ENCODE peak calls at places on chromosomes 6 and 20, in six cellular contexts. One of them, this sample, is unnamed.

GRCh38 chr6:28985396-28986164 is 19.5 kb downstream of the ZNF311 start:
- DNase-seq in GM19239: no peak
- DNase-seq in effector CD4-positive, alpha-beta T cell: no peak
- DNase-seq in activated T-helper 1 cell treated with Interleukin-2 at 50 U/mL for 16 hours: no peak
- DNase-seq in HEK293T: peak
- DNase-seq in naive thymus-derived CD4-positive, alpha-beta T cell: no peak
- DNase-seq in this sample: no peak

GRCh38 chr6:169779092-169779815 is 27.8 kb downstream of the ERMARD start:
- DNase-seq in GM19239: no peak
- DNase-seq in effector CD4-positive, alpha-beta T cell: no peak
- DNase-seq in activated T-helper 1 cell treated with Interleukin-2 at 50 U/mL for 16 hours: no peak
- DNase-seq in HEK293T: no peak
- DNase-seq in naive thymus-derived CD4-positive, alpha-beta T cell: no peak
- DNase-seq in this sample: no peak

GRCh38 chr6:169669889-169670288 is 31.9 kb downstream of the WDR27 start:
- DNase-seq in GM19239: no peak
- DNase-seq in effector CD4-positive, alpha-beta T cell: no peak
- DNase-seq in activated T-helper 1 cell treated with Interleukin-2 at 50 U/mL for 16 hours: no peak
- DNase-seq in HEK293T: no peak
- DNase-seq in naive thymus-derived CD4-positive, alpha-beta T cell: no peak
- DNase-seq in this sample: no peak

GRCh38 chr20:61436674-61437279 is 184.7 kb downstream of the CDH4 start:
- DNase-seq in GM19239: no peak
- DNase-seq in effector CD4-positive, alpha-beta T cell: no peak
- DNase-seq in activated T-helper 1 cell treated with Interleukin-2 at 50 U/mL for 16 hours: no peak
- DNase-seq in HEK293T: no peak
- DNase-seq in naive thymus-derived CD4-positive, alpha-beta T cell: no peak
- DNase-seq in this sample: no peak

GRCh38 chr20:6122873-6123649 is at the start of gene FERMT1:
- DNase-seq in GM19239: no peak
- DNase-seq in effector CD4-positive, alpha-beta T cell: no peak
- DNase-seq in activated T-helper 1 cell treated with Interleukin-2 at 50 U/mL for 16 hours: no peak
- DNase-seq in HEK293T: peak
- DNase-seq in naive thymus-derived CD4-positive, alpha-beta T cell: no peak
- DNase-seq in this sample: peak

GRCh38 chr6:34745277-34746103 is 11.8 kb upstream of the SNRPC start:
- DNase-seq in GM19239: no peak
- DNase-seq in effector CD4-positive, alpha-beta T cell: no peak
- DNase-seq in activated T-helper 1 cell treated with Interleukin-2 at 50 U/mL for 16 hours: no peak
- DNase-seq in HEK293T: no peak
- DNase-seq in naive thymus-derived CD4-positive, alpha-beta T cell: no peak
- DNase-seq in this sample: no peak

GRCh38 chr6:92479821-92480220 is 939.5 kb downstream of the EPHA7 start:
- DNase-seq in GM19239: no peak
- DNase-seq in effector CD4-positive, alpha-beta T cell: no peak
- DNase-seq in activated T-helper 1 cell treated with Interleukin-2 at 50 U/mL for 16 hours: no peak
- DNase-seq in HEK293T: no peak
- DNase-seq in naive thymus-derived CD4-positive, alpha-beta T cell: no peak
- DNase-seq in this sample: no peak

GRCh38 chr20:3875378-3875974 is 13.7 kb upstream of the PANK2 start:
- DNase-seq in GM19239: no peak
- DNase-seq in effector CD4-positive, alpha-beta T cell: no peak
- DNase-seq in activated T-helper 1 cell treated with Interleukin-2 at 50 U/mL for 16 hours: no peak
- DNase-seq in HEK293T: no peak
- DNase-seq in naive thymus-derived CD4-positive, alpha-beta T cell: no peak
- DNase-seq in this sample: no peak

GRCh38 chr6:137389150-137389664 is 105.0 kb downstream of the OLIG3 start:
- DNase-seq in GM19239: no peak
- DNase-seq in effector CD4-positive, alpha-beta T cell: peak
- DNase-seq in activated T-helper 1 cell treated with Interleukin-2 at 50 U/mL for 16 hours: peak
- DNase-seq in HEK293T: no peak
- DNase-seq in naive thymus-derived CD4-positive, alpha-beta T cell: peak
- DNase-seq in this sample: peak

GRCh38 chr6:16909599-16910360 is 148.5 kb upstream of the ATXN1 start:
- DNase-seq in GM19239: no peak
- DNase-seq in effector CD4-positive, alpha-beta T cell: no peak
- DNase-seq in activated T-helper 1 cell treated with Interleukin-2 at 50 U/mL for 16 hours: no peak
- DNase-seq in HEK293T: no peak
- DNase-seq in naive thymus-derived CD4-positive, alpha-beta T cell: no peak
- DNase-seq in this sample: no peak

GRCh38 chr6:11276911-11277274 is 44.4 kb upstream of the NEDD9 start:
- DNase-seq in GM19239: no peak
- DNase-seq in effector CD4-positive, alpha-beta T cell: no peak
- DNase-seq in activated T-helper 1 cell treated with Interleukin-2 at 50 U/mL for 16 hours: no peak
- DNase-seq in HEK293T: no peak
- DNase-seq in naive thymus-derived CD4-positive, alpha-beta T cell: no peak
- DNase-seq in this sample: no peak

GRCh38 chr6:153591165-153591564 is 447.9 kb upstream of the OPRM1 start:
- DNase-seq in GM19239: no peak
- DNase-seq in effector CD4-positive, alpha-beta T cell: no peak
- DNase-seq in activated T-helper 1 cell treated with Interleukin-2 at 50 U/mL for 16 hours: no peak
- DNase-seq in HEK293T: no peak
- DNase-seq in naive thymus-derived CD4-positive, alpha-beta T cell: no peak
- DNase-seq in this sample: peak

GRCh38 chr20:24962510-24962909 is 13.4 kb downstream of the CST7 start:
- DNase-seq in GM19239: no peak
- DNase-seq in effector CD4-positive, alpha-beta T cell: no peak
- DNase-seq in activated T-helper 1 cell treated with Interleukin-2 at 50 U/mL for 16 hours: no peak
- DNase-seq in HEK293T: no peak
- DNase-seq in naive thymus-derived CD4-positive, alpha-beta T cell: no peak
- DNase-seq in this sample: no peak

GRCh38 chr6:15755555-15755954 is 92.7 kb upstream of the DTNBP1 start:
- DNase-seq in GM19239: no peak
- DNase-seq in effector CD4-positive, alpha-beta T cell: no peak
- DNase-seq in activated T-helper 1 cell treated with Interleukin-2 at 50 U/mL for 16 hours: no peak
- DNase-seq in HEK293T: no peak
- DNase-seq in naive thymus-derived CD4-positive, alpha-beta T cell: no peak
- DNase-seq in this sample: no peak

GRCh38 chr6:34082348-34082747 is 63.5 kb downstream of the GRM4 start:
- DNase-seq in GM19239: no peak
- DNase-seq in effector CD4-positive, alpha-beta T cell: no peak
- DNase-seq in activated T-helper 1 cell treated with Interleukin-2 at 50 U/mL for 16 hours: no peak
- DNase-seq in HEK293T: no peak
- DNase-seq in naive thymus-derived CD4-positive, alpha-beta T cell: no peak
- DNase-seq in this sample: no peak

GRCh38 chr6:41939848-41940758 is 1.5 kb downstream of the CCND3 start:
- DNase-seq in GM19239: no peak
- DNase-seq in effector CD4-positive, alpha-beta T cell: no peak
- DNase-seq in activated T-helper 1 cell treated with Interleukin-2 at 50 U/mL for 16 hours: no peak
- DNase-seq in HEK293T: no peak
- DNase-seq in naive thymus-derived CD4-positive, alpha-beta T cell: no peak
- DNase-seq in this sample: no peak

GRCh38 chr20:4483481-4483880 is 238.2 kb upstream of the PRND start:
- DNase-seq in GM19239: no peak
- DNase-seq in effector CD4-positive, alpha-beta T cell: no peak
- DNase-seq in activated T-helper 1 cell treated with Interleukin-2 at 50 U/mL for 16 hours: no peak
- DNase-seq in HEK293T: no peak
- DNase-seq in naive thymus-derived CD4-positive, alpha-beta T cell: no peak
- DNase-seq in this sample: no peak

GRCh38 chr20:58567437-58567836 is 52.2 kb upstream of the APCDD1L start:
- DNase-seq in GM19239: no peak
- DNase-seq in effector CD4-positive, alpha-beta T cell: no peak
- DNase-seq in activated T-helper 1 cell treated with Interleukin-2 at 50 U/mL for 16 hours: no peak
- DNase-seq in HEK293T: no peak
- DNase-seq in naive thymus-derived CD4-positive, alpha-beta T cell: no peak
- DNase-seq in this sample: no peak

GRCh38 chr6:119511024-119511423 is 161.5 kb upstream of the MAN1A1 start:
- DNase-seq in GM19239: no peak
- DNase-seq in effector CD4-positive, alpha-beta T cell: no peak
- DNase-seq in activated T-helper 1 cell treated with Interleukin-2 at 50 U/mL for 16 hours: no peak
- DNase-seq in HEK293T: no peak
- DNase-seq in naive thymus-derived CD4-positive, alpha-beta T cell: no peak
- DNase-seq in this sample: no peak

GRCh38 chr6:161374971-161375873 is 101.4 kb upstream of the AGPAT4 start:
- DNase-seq in GM19239: no peak
- DNase-seq in effector CD4-positive, alpha-beta T cell: no peak
- DNase-seq in activated T-helper 1 cell treated with Interleukin-2 at 50 U/mL for 16 hours: no peak
- DNase-seq in HEK293T: peak
- DNase-seq in naive thymus-derived CD4-positive, alpha-beta T cell: no peak
- DNase-seq in this sample: no peak

GRCh38 chr6:31585531-31585930 is 546 bp upstream of the LST1 start:
- DNase-seq in GM19239: no peak
- DNase-seq in effector CD4-positive, alpha-beta T cell: no peak
- DNase-seq in activated T-helper 1 cell treated with Interleukin-2 at 50 U/mL for 16 hours: no peak
- DNase-seq in HEK293T: peak
- DNase-seq in naive thymus-derived CD4-positive, alpha-beta T cell: no peak
- DNase-seq in this sample: no peak

GRCh38 chr6:40845588-40845987 is 193.4 kb downstream of the UNC5CL start:
- DNase-seq in GM19239: no peak
- DNase-seq in effector CD4-positive, alpha-beta T cell: no peak
- DNase-seq in activated T-helper 1 cell treated with Interleukin-2 at 50 U/mL for 16 hours: no peak
- DNase-seq in HEK293T: peak
- DNase-seq in naive thymus-derived CD4-positive, alpha-beta T cell: peak
- DNase-seq in this sample: peak

GRCh38 chr20:63641792-63642517 is 11.3 kb downstream of the STMN3 start:
- DNase-seq in GM19239: peak
- DNase-seq in effector CD4-positive, alpha-beta T cell: peak
- DNase-seq in activated T-helper 1 cell treated with Interleukin-2 at 50 U/mL for 16 hours: peak
- DNase-seq in HEK293T: peak
- DNase-seq in naive thymus-derived CD4-positive, alpha-beta T cell: peak
- DNase-seq in this sample: peak

GRCh38 chr6:129678463-129678862 is 31.5 kb downstream of the ARHGAP18 start:
- DNase-seq in GM19239: no peak
- DNase-seq in effector CD4-positive, alpha-beta T cell: no peak
- DNase-seq in activated T-helper 1 cell treated with Interleukin-2 at 50 U/mL for 16 hours: no peak
- DNase-seq in HEK293T: no peak
- DNase-seq in naive thymus-derived CD4-positive, alpha-beta T cell: no peak
- DNase-seq in this sample: no peak

GRCh38 chr6:52346503-52346902 is 15.4 kb upstream of the PAQR8 start:
- DNase-seq in GM19239: no peak
- DNase-seq in effector CD4-positive, alpha-beta T cell: no peak
- DNase-seq in activated T-helper 1 cell treated with Interleukin-2 at 50 U/mL for 16 hours: no peak
- DNase-seq in HEK293T: no peak
- DNase-seq in naive thymus-derived CD4-positive, alpha-beta T cell: no peak
- DNase-seq in this sample: no peak

GRCh38 chr6:37354526-37355384 is 972 bp downstream of the RNF8 start:
- DNase-seq in GM19239: peak
- DNase-seq in effector CD4-positive, alpha-beta T cell: no peak
- DNase-seq in activated T-helper 1 cell treated with Interleukin-2 at 50 U/mL for 16 hours: no peak
- DNase-seq in HEK293T: peak
- DNase-seq in naive thymus-derived CD4-positive, alpha-beta T cell: peak
- DNase-seq in this sample: peak

GRCh38 chr6:150291968-150292710 is 76.7 kb upstream of the IYD start:
- DNase-seq in GM19239: no peak
- DNase-seq in effector CD4-positive, alpha-beta T cell: no peak
- DNase-seq in activated T-helper 1 cell treated with Interleukin-2 at 50 U/mL for 16 hours: no peak
- DNase-seq in HEK293T: no peak
- DNase-seq in naive thymus-derived CD4-positive, alpha-beta T cell: no peak
- DNase-seq in this sample: no peak

GRCh38 chr20:54256202-54256601 is 48.3 kb downstream of the PFDN4 start:
- DNase-seq in GM19239: no peak
- DNase-seq in effector CD4-positive, alpha-beta T cell: no peak
- DNase-seq in activated T-helper 1 cell treated with Interleukin-2 at 50 U/mL for 16 hours: no peak
- DNase-seq in HEK293T: no peak
- DNase-seq in naive thymus-derived CD4-positive, alpha-beta T cell: no peak
- DNase-seq in this sample: no peak

GRCh38 chr6:101932704-101933103 is 539.2 kb downstream of the GRIK2 start:
- DNase-seq in GM19239: no peak
- DNase-seq in effector CD4-positive, alpha-beta T cell: no peak
- DNase-seq in activated T-helper 1 cell treated with Interleukin-2 at 50 U/mL for 16 hours: no peak
- DNase-seq in HEK293T: no peak
- DNase-seq in naive thymus-derived CD4-positive, alpha-beta T cell: no peak
- DNase-seq in this sample: no peak